ENCODE peak calls at places on chromosomes 7 and 10, in seven cellular contexts. One of them, this sample, is unnamed.

GRCh38 chr7:66356277-66356721 is 151.2 kb downstream of the TPST1 start:
- DNase-seq in HuH-7.5: no peak
- DNase-seq in ACHN: no peak
- DNase-seq in activated T-cell treated with anti-CD3 and anti-CD28 coated beads for 48 hours: no peak
- DNase-seq in H54: peak; percentile 53
- DNase-seq in EL: peak; percentile 69
- DNase-seq in astrocyte: peak; percentile 68
- DNase-seq in this sample: no peak

GRCh38 chr10:92222603-92223275 is 68.1 kb downstream of the CPEB3 start:
- DNase-seq in ACHN: peak; percentile 41
- DNase-seq in activated T-cell treated with anti-CD3 and anti-CD28 coated beads for 48 hours: no peak
- DNase-seq in H54: peak; percentile 56
- DNase-seq in EL: peak; percentile 84
- DNase-seq in HuH-7.5: no peak
- DNase-seq in astrocyte: peak; percentile 67
- DNase-seq in this sample: no peak

GRCh38 chr7:66399566-66399965 is 194.4 kb downstream of the TPST1 start:
- DNase-seq in ACHN: no peak
- DNase-seq in astrocyte: no peak
- DNase-seq in HuH-7.5: no peak
- DNase-seq in H54: no peak
- DNase-seq in EL: no peak
- DNase-seq in activated T-cell treated with anti-CD3 and anti-CD28 coated beads for 48 hours: no peak
- DNase-seq in this sample: no peak

GRCh38 chr7:18558503-18558902 is 63.0 kb downstream of the HDAC9 start:
- DNase-seq in activated T-cell treated with anti-CD3 and anti-CD28 coated beads for 48 hours: no peak
- DNase-seq in HuH-7.5: no peak
- DNase-seq in EL: peak; percentile 29
- DNase-seq in H54: no peak
- DNase-seq in ACHN: no peak
- DNase-seq in astrocyte: peak; percentile 68
- DNase-seq in this sample: no peak

GRCh38 chr7:96315109-96315480 is 6.8 kb downstream of the SLC25A13 start:
- DNase-seq in EL: no peak
- DNase-seq in HuH-7.5: no peak
- DNase-seq in H54: no peak
- DNase-seq in activated T-cell treated with anti-CD3 and anti-CD28 coated beads for 48 hours: no peak
- DNase-seq in astrocyte: no peak
- DNase-seq in ACHN: no peak
- DNase-seq in this sample: no peak

GRCh38 chr10:114565066-114565465 is 93.0 kb downstream of the ABLIM1 start:
- DNase-seq in H54: no peak
- DNase-seq in ACHN: no peak
- DNase-seq in HuH-7.5: no peak
- DNase-seq in astrocyte: no peak
- DNase-seq in EL: peak; percentile 63
- DNase-seq in activated T-cell treated with anti-CD3 and anti-CD28 coated beads for 48 hours: no peak
- DNase-seq in this sample: no peak

GRCh38 chr7:128352138-128352537 is 8.4 kb upstream of the RBM28 start:
- DNase-seq in ACHN: no peak
- DNase-seq in HuH-7.5: no peak
- DNase-seq in EL: no peak
- DNase-seq in activated T-cell treated with anti-CD3 and anti-CD28 coated beads for 48 hours: peak; percentile 29
- DNase-seq in H54: no peak
- DNase-seq in astrocyte: no peak
- DNase-seq in this sample: no peak

GRCh38 chr10:16195178-16195769 is 241.5 kb upstream of the PTER start:
- DNase-seq in EL: no peak
- DNase-seq in HuH-7.5: no peak
- DNase-seq in ACHN: no peak
- DNase-seq in activated T-cell treated with anti-CD3 and anti-CD28 coated beads for 48 hours: no peak
- DNase-seq in H54: no peak
- DNase-seq in astrocyte: no peak
- DNase-seq in this sample: no peak

GRCh38 chr7:84949067-84949466 is 237.8 kb downstream of the SEMA3D start:
- DNase-seq in ACHN: no peak
- DNase-seq in H54: no peak
- DNase-seq in activated T-cell treated with anti-CD3 and anti-CD28 coated beads for 48 hours: no peak
- DNase-seq in EL: peak; percentile 16
- DNase-seq in HuH-7.5: no peak
- DNase-seq in astrocyte: peak; percentile 11
- DNase-seq in this sample: no peak

GRCh38 chr7:88167223-88167622 is 52.6 kb downstream of the SRI start:
- DNase-seq in HuH-7.5: no peak
- DNase-seq in activated T-cell treated with anti-CD3 and anti-CD28 coated beads for 48 hours: no peak
- DNase-seq in astrocyte: no peak
- DNase-seq in EL: no peak
- DNase-seq in H54: no peak
- DNase-seq in ACHN: no peak
- DNase-seq in this sample: no peak

GRCh38 chr7:157707983-157708720 is 371.3 kb downstream of the DNAJB6 start:
- DNase-seq in HuH-7.5: no peak
- DNase-seq in ACHN: no peak
- DNase-seq in EL: no peak
- DNase-seq in astrocyte: no peak
- DNase-seq in H54: no peak
- DNase-seq in activated T-cell treated with anti-CD3 and anti-CD28 coated beads for 48 hours: no peak
- DNase-seq in this sample: no peak

GRCh38 chr10:42888504-42889095 is 106.0 kb downstream of the BMS1 start:
- DNase-seq in H54: no peak
- DNase-seq in astrocyte: no peak
- DNase-seq in HuH-7.5: no peak
- DNase-seq in activated T-cell treated with anti-CD3 and anti-CD28 coated beads for 48 hours: no peak
- DNase-seq in EL: peak; percentile 7
- DNase-seq in ACHN: no peak
- DNase-seq in this sample: no peak

GRCh38 chr7:130063036-130063435 is 7.3 kb upstream of the KLHDC10 start:
- DNase-seq in H54: no peak
- DNase-seq in ACHN: peak; percentile 64
- DNase-seq in astrocyte: no peak
- DNase-seq in activated T-cell treated with anti-CD3 and anti-CD28 coated beads for 48 hours: peak; percentile 70
- DNase-seq in HuH-7.5: no peak
- DNase-seq in EL: peak; percentile 49
- DNase-seq in this sample: peak; percentile 22

GRCh38 chr10:114279886-114280644 is 41.0 kb downstream of the VWA2 start:
- DNase-seq in H54: no peak
- DNase-seq in activated T-cell treated with anti-CD3 and anti-CD28 coated beads for 48 hours: no peak
- DNase-seq in astrocyte: no peak
- DNase-seq in HuH-7.5: no peak
- DNase-seq in EL: no peak
- DNase-seq in ACHN: no peak
- DNase-seq in this sample: no peak

GRCh38 chr7:35619863-35620262 is 75.1 kb downstream of the HERPUD2 start:
- DNase-seq in H54: no peak
- DNase-seq in HuH-7.5: no peak
- DNase-seq in astrocyte: no peak
- DNase-seq in EL: no peak
- DNase-seq in ACHN: no peak
- DNase-seq in activated T-cell treated with anti-CD3 and anti-CD28 coated beads for 48 hours: no peak
- DNase-seq in this sample: no peak

GRCh38 chr10:93859049-93859655 is 34.6 kb upstream of the SLC35G1 start:
- DNase-seq in ACHN: peak; percentile 14
- DNase-seq in EL: peak; percentile 19
- DNase-seq in astrocyte: no peak
- DNase-seq in H54: no peak
- DNase-seq in activated T-cell treated with anti-CD3 and anti-CD28 coated beads for 48 hours: no peak
- DNase-seq in HuH-7.5: no peak
- DNase-seq in this sample: no peak

GRCh38 chr7:153061913-153062528 is 302.5 kb downstream of the ACTR3B start:
- DNase-seq in astrocyte: no peak
- DNase-seq in activated T-cell treated with anti-CD3 and anti-CD28 coated beads for 48 hours: no peak
- DNase-seq in HuH-7.5: peak; percentile 13
- DNase-seq in ACHN: peak; percentile 15
- DNase-seq in EL: no peak
- DNase-seq in H54: no peak
- DNase-seq in this sample: no peak

GRCh38 chr10:71085689-71086438 is 126.5 kb upstream of the UNC5B start:
- DNase-seq in H54: peak; percentile 1
- DNase-seq in ACHN: no peak
- DNase-seq in activated T-cell treated with anti-CD3 and anti-CD28 coated beads for 48 hours: no peak
- DNase-seq in astrocyte: no peak
- DNase-seq in HuH-7.5: no peak
- DNase-seq in EL: no peak
- DNase-seq in this sample: no peak

GRCh38 chr7:29102554-29103151 is 43.7 kb downstream of the CPVL start:
- DNase-seq in ACHN: peak; percentile 71
- DNase-seq in HuH-7.5: no peak
- DNase-seq in astrocyte: peak; percentile 36
- DNase-seq in EL: peak; percentile 55
- DNase-seq in activated T-cell treated with anti-CD3 and anti-CD28 coated beads for 48 hours: peak; percentile 15
- DNase-seq in H54: peak; percentile 28
- DNase-seq in this sample: peak; percentile 24

GRCh38 chr10:132106431-132106830 is 40.7 kb downstream of the JAKMIP3 start:
- DNase-seq in HuH-7.5: no peak
- DNase-seq in H54: no peak
- DNase-seq in ACHN: no peak
- DNase-seq in astrocyte: no peak
- DNase-seq in EL: no peak
- DNase-seq in activated T-cell treated with anti-CD3 and anti-CD28 coated beads for 48 hours: no peak
- DNase-seq in this sample: no peak

GRCh38 chr10:84401838-84402611 is 73.6 kb downstream of the CCSER2 start:
- DNase-seq in ACHN: no peak
- DNase-seq in H54: no peak
- DNase-seq in astrocyte: peak; percentile 26
- DNase-seq in HuH-7.5: no peak
- DNase-seq in EL: no peak
- DNase-seq in activated T-cell treated with anti-CD3 and anti-CD28 coated beads for 48 hours: no peak
- DNase-seq in this sample: no peak

GRCh38 chr7:75534727-75535307 is 42.7 kb downstream of the SPDYE5 start:
- DNase-seq in ACHN: peak; percentile 22
- DNase-seq in EL: peak; percentile 69
- DNase-seq in HuH-7.5: no peak
- DNase-seq in astrocyte: peak; percentile 84
- DNase-seq in H54: peak; percentile 38
- DNase-seq in activated T-cell treated with anti-CD3 and anti-CD28 coated beads for 48 hours: no peak
- DNase-seq in this sample: peak; percentile 17

GRCh38 chr7:114922151-114922651 is 307 bp downstream of the MDFIC start:
- DNase-seq in HuH-7.5: peak; percentile 68
- DNase-seq in H54: peak; percentile 65
- DNase-seq in ACHN: peak; percentile 64
- DNase-seq in activated T-cell treated with anti-CD3 and anti-CD28 coated beads for 48 hours: peak; percentile 70
- DNase-seq in EL: peak; percentile 66
- DNase-seq in astrocyte: no peak
- DNase-seq in this sample: peak; percentile 39

GRCh38 chr7:12941512-12941911 is 254.1 kb downstream of the ARL4A start:
- DNase-seq in astrocyte: no peak
- DNase-seq in HuH-7.5: peak; percentile 21
- DNase-seq in EL: no peak
- DNase-seq in activated T-cell treated with anti-CD3 and anti-CD28 coated beads for 48 hours: no peak
- DNase-seq in ACHN: no peak
- DNase-seq in H54: no peak
- DNase-seq in this sample: no peak

GRCh38 chr10:131775833-131776232 is 125.0 kb upstream of the PPP2R2D start:
- DNase-seq in astrocyte: no peak
- DNase-seq in HuH-7.5: no peak
- DNase-seq in ACHN: no peak
- DNase-seq in activated T-cell treated with anti-CD3 and anti-CD28 coated beads for 48 hours: no peak
- DNase-seq in H54: no peak
- DNase-seq in EL: no peak
- DNase-seq in this sample: no peak

GRCh38 chr10:6473430-6473829 is 106.6 kb downstream of the PRKCQ start:
- DNase-seq in EL: no peak
- DNase-seq in astrocyte: no peak
- DNase-seq in H54: no peak
- DNase-seq in activated T-cell treated with anti-CD3 and anti-CD28 coated beads for 48 hours: no peak
- DNase-seq in ACHN: no peak
- DNase-seq in HuH-7.5: no peak
- DNase-seq in this sample: peak; percentile 88

GRCh38 chr7:20441346-20441745 is 110.6 kb downstream of the ITGB8 start:
- DNase-seq in HuH-7.5: no peak
- DNase-seq in EL: no peak
- DNase-seq in astrocyte: no peak
- DNase-seq in activated T-cell treated with anti-CD3 and anti-CD28 coated beads for 48 hours: no peak
- DNase-seq in H54: no peak
- DNase-seq in ACHN: no peak
- DNase-seq in this sample: no peak

GRCh38 chr7:83178066-83178465 is 15.4 kb upstream of the PCLO start:
- DNase-seq in H54: no peak
- DNase-seq in astrocyte: peak; percentile 56
- DNase-seq in activated T-cell treated with anti-CD3 and anti-CD28 coated beads for 48 hours: no peak
- DNase-seq in HuH-7.5: no peak
- DNase-seq in ACHN: no peak
- DNase-seq in EL: no peak
- DNase-seq in this sample: no peak

GRCh38 chr10:7015457-7015856 is 395.4 kb downstream of the SFMBT2 start:
- DNase-seq in activated T-cell treated with anti-CD3 and anti-CD28 coated beads for 48 hours: no peak
- DNase-seq in ACHN: no peak
- DNase-seq in EL: no peak
- DNase-seq in H54: no peak
- DNase-seq in astrocyte: no peak
- DNase-seq in HuH-7.5: no peak
- DNase-seq in this sample: no peak

GRCh38 chr7:95209778-95210177 is 114.6 kb downstream of the PON1 start:
- DNase-seq in H54: no peak
- DNase-seq in astrocyte: no peak
- DNase-seq in EL: no peak
- DNase-seq in activated T-cell treated with anti-CD3 and anti-CD28 coated beads for 48 hours: no peak
- DNase-seq in HuH-7.5: no peak
- DNase-seq in ACHN: no peak
- DNase-seq in this sample: no peak

GRCh38 chr7:40324889-40325288 is 190.1 kb downstream of the SUGCT start:
- DNase-seq in EL: no peak
- DNase-seq in HuH-7.5: no peak
- DNase-seq in activated T-cell treated with anti-CD3 and anti-CD28 coated beads for 48 hours: no peak
- DNase-seq in ACHN: no peak
- DNase-seq in astrocyte: peak; percentile 60
- DNase-seq in H54: no peak
- DNase-seq in this sample: no peak

GRCh38 chr10:110857265-110858158 is 14.2 kb upstream of the PDCD4 start:
- DNase-seq in EL: no peak
- DNase-seq in activated T-cell treated with anti-CD3 and anti-CD28 coated beads for 48 hours: no peak
- DNase-seq in astrocyte: peak; percentile 61
- DNase-seq in H54: no peak
- DNase-seq in HuH-7.5: no peak
- DNase-seq in ACHN: no peak
- DNase-seq in this sample: no peak

GRCh38 chr10:96321822-96322221 is 17.6 kb downstream of the DNTT start:
- DNase-seq in HuH-7.5: no peak
- DNase-seq in astrocyte: no peak
- DNase-seq in EL: no peak
- DNase-seq in ACHN: no peak
- DNase-seq in activated T-cell treated with anti-CD3 and anti-CD28 coated beads for 48 hours: no peak
- DNase-seq in H54: no peak
- DNase-seq in this sample: no peak

GRCh38 chr7:80154656-80155325 is 20.2 kb downstream of the GNAI1 start:
- DNase-seq in HuH-7.5: no peak
- DNase-seq in astrocyte: no peak
- DNase-seq in H54: no peak
- DNase-seq in activated T-cell treated with anti-CD3 and anti-CD28 coated beads for 48 hours: no peak
- DNase-seq in EL: peak; percentile 56
- DNase-seq in ACHN: no peak
- DNase-seq in this sample: no peak